ENCODE peak calls at places on chromosome 3, in eight cellular contexts. O is activated T-helper 9 cell treated with anti-CD3 and anti-CD28 coated beads, Interleukin-2, amount 50 U/mL, for 16 hours; I is tibial artery; L is activated T-helper 1 cell treated with anti-CD3 and anti-CD28 coated beads, Interleukin-2, amount 50 U/mL, for 16 hours; G is NCI-H2081 treated with DMSO at 0.1 percent for 48 hours; K is stimulated activated CD4-positive, alpha-beta T cell treated with anti-CD3 and anti-CD28 coated beads, Interleukin-1b, Interleukin-23, amount 100 ng/mL, for 24 hours; J is HAP-1; W is fibroblast of villous mesenchyme. D is an unnamed sample.

GRCh38 chr3:78873641-78874040 is 894.2 kb downstream of the ROBO1 start:
- DNase-seq in L (no peak), I (no peak), W (peak), G (no peak), J (no peak), O (no peak), K (no peak), D (no peak)

GRCh38 chr3:42653560-42654330 is at the start of gene ZBTB47:
- DNase-seq in W (peak), J (no peak), O (no peak), L (no peak), G (no peak), I (peak), K (no peak), D (no peak)

GRCh38 chr3:129418041-129418973 is 10.1 kb downstream of the EFCAB12 start:
- DNase-seq in G (no peak), K (no peak), W (no peak), J (no peak), L (no peak), O (no peak), I (peak), D (no peak)

GRCh38 chr3:138862924-138863775 is 28.4 kb upstream of the PIK3CB start:
- DNase-seq in I (no peak), J (no peak), L (no peak), W (peak), O (no peak), K (no peak), G (no peak), D (no peak)

GRCh38 chr3:168865022-168865551 is 769.4 kb upstream of the GOLIM4 start:
- DNase-seq in W (peak), O (no peak), J (peak), G (no peak), L (no peak), I (no peak), K (no peak), D (peak)

GRCh38 chr3:49410102-49410843 is 1.5 kb downstream of the RHOA start:
- DNase-seq in K (no peak), L (no peak), O (no peak), W (no peak), J (no peak), G (no peak), I (no peak), D (no peak)

GRCh38 chr3:42214565-42215283 is 51.3 kb downstream of the CCK start:
- DNase-seq in O (no peak), L (no peak), G (no peak), K (no peak), I (no peak), W (peak), J (no peak), D (no peak)

GRCh38 chr3:157705258-157705657 is 202.0 kb upstream of the VEPH1 start:
- DNase-seq in L (no peak), W (no peak), G (no peak), O (no peak), J (no peak), K (no peak), I (no peak), D (no peak)

GRCh38 chr3:47404955-47405790 is 24.4 kb downstream of the PTPN23 start:
- DNase-seq in J (no peak), O (no peak), W (peak), L (no peak), K (no peak), I (no peak), G (no peak), D (no peak)

GRCh38 chr3:154089416-154090115 is 31.6 kb upstream of the ARHGEF26 start:
- DNase-seq in L (no peak), I (no peak), J (no peak), G (no peak), K (no peak), O (no peak), W (no peak), D (no peak)

GRCh38 chr3:62164196-62164595 is 209.2 kb downstream of the FEZF2 start:
- DNase-seq in I (no peak), G (no peak), L (no peak), J (no peak), K (no peak), W (no peak), O (no peak), D (no peak)

D was measured in neuronal stem cell.